ENCODE peak calls at places on chromosomes 16 and 17, in nine cellular contexts. One of them, this sample, is unnamed.

GRCh38 chr17:8887834-8888703 is 20.6 kb upstream of the PIK3R6 start:
- DNase-seq in Peyer's patch: no peak
- DNase-seq in heart right ventricle: peak; percentile 44
- DNase-seq in memory B cell: no peak
- DNase-seq in GM12892: no peak
- DNase-seq in astrocyte: peak; percentile 17
- DNase-seq in activated CD4-positive, alpha-beta T cell treated with anti-CD3 and anti-CD28 coated beads for 48 hours: no peak
- DNase-seq in HCT116: no peak
- DNase-seq in RWPE1: no peak
- DNase-seq in this sample: no peak

GRCh38 chr16:4309833-4310266 is 6.0 kb upstream of the GLIS2 start:
- DNase-seq in Peyer's patch: peak; percentile 69
- DNase-seq in heart right ventricle: no peak
- DNase-seq in memory B cell: peak; percentile 73
- DNase-seq in GM12892: peak; percentile 64
- DNase-seq in astrocyte: peak; percentile 75
- DNase-seq in activated CD4-positive, alpha-beta T cell treated with anti-CD3 and anti-CD28 coated beads for 48 hours: peak; percentile 74
- DNase-seq in HCT116: peak; percentile 61
- DNase-seq in RWPE1: no peak
- DNase-seq in this sample: peak; percentile 86

GRCh38 chr17:42676424-42677011 is at the start of gene PLEKHH3:
- DNase-seq in Peyer's patch: no peak
- DNase-seq in heart right ventricle: no peak
- DNase-seq in memory B cell: peak; percentile 46
- DNase-seq in GM12892: no peak
- DNase-seq in astrocyte: no peak
- DNase-seq in activated CD4-positive, alpha-beta T cell treated with anti-CD3 and anti-CD28 coated beads for 48 hours: no peak
- DNase-seq in HCT116: no peak
- DNase-seq in RWPE1: no peak
- DNase-seq in this sample: no peak

GRCh38 chr16:55698331-55698730 is 42.5 kb downstream of the SLC6A2 start:
- DNase-seq in Peyer's patch: no peak
- DNase-seq in heart right ventricle: no peak
- DNase-seq in memory B cell: no peak
- DNase-seq in GM12892: no peak
- DNase-seq in astrocyte: no peak
- DNase-seq in activated CD4-positive, alpha-beta T cell treated with anti-CD3 and anti-CD28 coated beads for 48 hours: no peak
- DNase-seq in HCT116: no peak
- DNase-seq in RWPE1: no peak
- DNase-seq in this sample: no peak

GRCh38 chr16:30357085-30357714 is 2.1 kb upstream of the CD2BP2 start:
- DNase-seq in Peyer's patch: no peak
- DNase-seq in heart right ventricle: no peak
- DNase-seq in memory B cell: no peak
- DNase-seq in GM12892: no peak
- DNase-seq in astrocyte: no peak
- DNase-seq in activated CD4-positive, alpha-beta T cell treated with anti-CD3 and anti-CD28 coated beads for 48 hours: no peak
- DNase-seq in HCT116: no peak
- DNase-seq in RWPE1: no peak
- DNase-seq in this sample: no peak

GRCh38 chr17:80892900-80893603 is 98.6 kb upstream of the CHMP6 start:
- DNase-seq in Peyer's patch: no peak
- DNase-seq in heart right ventricle: no peak
- DNase-seq in memory B cell: no peak
- DNase-seq in GM12892: no peak
- DNase-seq in astrocyte: peak; percentile 94
- DNase-seq in activated CD4-positive, alpha-beta T cell treated with anti-CD3 and anti-CD28 coated beads for 48 hours: peak; percentile 72
- DNase-seq in HCT116: peak; percentile 53
- DNase-seq in RWPE1: peak; percentile 85
- DNase-seq in this sample: no peak

GRCh38 chr16:10226672-10227306 is 44.6 kb upstream of the GRIN2A start:
- DNase-seq in Peyer's patch: no peak
- DNase-seq in heart right ventricle: no peak
- DNase-seq in memory B cell: no peak
- DNase-seq in GM12892: no peak
- DNase-seq in astrocyte: no peak
- DNase-seq in activated CD4-positive, alpha-beta T cell treated with anti-CD3 and anti-CD28 coated beads for 48 hours: no peak
- DNase-seq in HCT116: no peak
- DNase-seq in RWPE1: no peak
- DNase-seq in this sample: no peak

GRCh38 chr17:78122221-78122990 is 6.1 kb downstream of the TMC6 start:
- DNase-seq in Peyer's patch: no peak
- DNase-seq in heart right ventricle: no peak
- DNase-seq in memory B cell: no peak
- DNase-seq in GM12892: no peak
- DNase-seq in astrocyte: no peak
- DNase-seq in activated CD4-positive, alpha-beta T cell treated with anti-CD3 and anti-CD28 coated beads for 48 hours: no peak
- DNase-seq in HCT116: no peak
- DNase-seq in RWPE1: no peak
- DNase-seq in this sample: no peak

GRCh38 chr17:17603895-17604225 is 12.4 kb upstream of the PEMT start:
- DNase-seq in Peyer's patch: no peak
- DNase-seq in heart right ventricle: no peak
- DNase-seq in memory B cell: no peak
- DNase-seq in GM12892: no peak
- DNase-seq in astrocyte: no peak
- DNase-seq in activated CD4-positive, alpha-beta T cell treated with anti-CD3 and anti-CD28 coated beads for 48 hours: no peak
- DNase-seq in HCT116: no peak
- DNase-seq in RWPE1: no peak
- DNase-seq in this sample: no peak

GRCh38 chr16:87851601-87852000 is 17.7 kb downstream of the SLC7A5 start:
- DNase-seq in Peyer's patch: no peak
- DNase-seq in heart right ventricle: no peak
- DNase-seq in memory B cell: no peak
- DNase-seq in GM12892: no peak
- DNase-seq in astrocyte: no peak
- DNase-seq in activated CD4-positive, alpha-beta T cell treated with anti-CD3 and anti-CD28 coated beads for 48 hours: no peak
- DNase-seq in HCT116: no peak
- DNase-seq in RWPE1: no peak
- DNase-seq in this sample: no peak

GRCh38 chr17:76679242-76679641 is 31.5 kb downstream of the MXRA7 start:
- DNase-seq in Peyer's patch: no peak
- DNase-seq in heart right ventricle: no peak
- DNase-seq in memory B cell: no peak
- DNase-seq in GM12892: no peak
- DNase-seq in astrocyte: no peak
- DNase-seq in activated CD4-positive, alpha-beta T cell treated with anti-CD3 and anti-CD28 coated beads for 48 hours: no peak
- DNase-seq in HCT116: no peak
- DNase-seq in RWPE1: no peak
- DNase-seq in this sample: no peak

GRCh38 chr16:68257251-68257905 is 6.9 kb upstream of the SLC7A6 start:
- DNase-seq in Peyer's patch: peak; percentile 75
- DNase-seq in heart right ventricle: no peak
- DNase-seq in memory B cell: peak; percentile 46
- DNase-seq in GM12892: peak; percentile 83
- DNase-seq in astrocyte: no peak
- DNase-seq in activated CD4-positive, alpha-beta T cell treated with anti-CD3 and anti-CD28 coated beads for 48 hours: no peak
- DNase-seq in HCT116: no peak
- DNase-seq in RWPE1: no peak
- DNase-seq in this sample: no peak

GRCh38 chr16:86037999-86038922 is 139.3 kb downstream of the IRF8 start:
- DNase-seq in Peyer's patch: no peak
- DNase-seq in heart right ventricle: no peak
- DNase-seq in memory B cell: no peak
- DNase-seq in GM12892: no peak
- DNase-seq in astrocyte: no peak
- DNase-seq in activated CD4-positive, alpha-beta T cell treated with anti-CD3 and anti-CD28 coated beads for 48 hours: no peak
- DNase-seq in HCT116: no peak
- DNase-seq in RWPE1: no peak
- DNase-seq in this sample: peak; percentile 54

GRCh38 chr16:70402916-70403659 is 35.8 kb downstream of the ST3GAL2 start:
- DNase-seq in Peyer's patch: no peak
- DNase-seq in heart right ventricle: no peak
- DNase-seq in memory B cell: no peak
- DNase-seq in GM12892: no peak
- DNase-seq in astrocyte: no peak
- DNase-seq in activated CD4-positive, alpha-beta T cell treated with anti-CD3 and anti-CD28 coated beads for 48 hours: no peak
- DNase-seq in HCT116: no peak
- DNase-seq in RWPE1: no peak
- DNase-seq in this sample: no peak

GRCh38 chr17:58679263-58680037 is 12.4 kb downstream of the TEX14 start:
- DNase-seq in Peyer's patch: no peak
- DNase-seq in heart right ventricle: peak; percentile 18
- DNase-seq in memory B cell: no peak
- DNase-seq in GM12892: no peak
- DNase-seq in astrocyte: peak; percentile 51
- DNase-seq in activated CD4-positive, alpha-beta T cell treated with anti-CD3 and anti-CD28 coated beads for 48 hours: no peak
- DNase-seq in HCT116: peak; percentile 100
- DNase-seq in RWPE1: peak; percentile 70
- DNase-seq in this sample: no peak

GRCh38 chr17:39098474-39099090 is 52.9 kb downstream of the PLXDC1 start:
- DNase-seq in Peyer's patch: no peak
- DNase-seq in heart right ventricle: no peak
- DNase-seq in memory B cell: no peak
- DNase-seq in GM12892: no peak
- DNase-seq in astrocyte: no peak
- DNase-seq in activated CD4-positive, alpha-beta T cell treated with anti-CD3 and anti-CD28 coated beads for 48 hours: no peak
- DNase-seq in HCT116: no peak
- DNase-seq in RWPE1: no peak
- DNase-seq in this sample: no peak

GRCh38 chr16:1314399-1315068 is 5.1 kb downstream of the UBE2I start:
- DNase-seq in Peyer's patch: no peak
- DNase-seq in heart right ventricle: no peak
- DNase-seq in memory B cell: no peak
- DNase-seq in GM12892: no peak
- DNase-seq in astrocyte: no peak
- DNase-seq in activated CD4-positive, alpha-beta T cell treated with anti-CD3 and anti-CD28 coated beads for 48 hours: no peak
- DNase-seq in HCT116: no peak
- DNase-seq in RWPE1: no peak
- DNase-seq in this sample: peak; percentile 61

GRCh38 chr17:64081802-64082799 is 47.8 kb downstream of the ERN1 start:
- DNase-seq in Peyer's patch: peak; percentile 51
- DNase-seq in heart right ventricle: no peak
- DNase-seq in memory B cell: no peak
- DNase-seq in GM12892: no peak
- DNase-seq in astrocyte: peak; percentile 48
- DNase-seq in activated CD4-positive, alpha-beta T cell treated with anti-CD3 and anti-CD28 coated beads for 48 hours: peak; percentile 24
- DNase-seq in HCT116: peak; percentile 82
- DNase-seq in RWPE1: peak; percentile 74
- DNase-seq in this sample: no peak

GRCh38 chr17:78620099-78620498 is 42.9 kb upstream of the DNAH17 start:
- DNase-seq in Peyer's patch: no peak
- DNase-seq in heart right ventricle: no peak
- DNase-seq in memory B cell: no peak
- DNase-seq in GM12892: no peak
- DNase-seq in astrocyte: no peak
- DNase-seq in activated CD4-positive, alpha-beta T cell treated with anti-CD3 and anti-CD28 coated beads for 48 hours: no peak
- DNase-seq in HCT116: no peak
- DNase-seq in RWPE1: no peak
- DNase-seq in this sample: no peak

GRCh38 chr17:57284583-57284982 is 28.3 kb downstream of the MSI2 start:
- DNase-seq in Peyer's patch: no peak
- DNase-seq in heart right ventricle: no peak
- DNase-seq in memory B cell: no peak
- DNase-seq in GM12892: no peak
- DNase-seq in astrocyte: no peak
- DNase-seq in activated CD4-positive, alpha-beta T cell treated with anti-CD3 and anti-CD28 coated beads for 48 hours: no peak
- DNase-seq in HCT116: no peak
- DNase-seq in RWPE1: no peak
- DNase-seq in this sample: no peak

GRCh38 chr17:17822189-17822978 is 14.4 kb downstream of the SREBF1 start:
- DNase-seq in Peyer's patch: no peak
- DNase-seq in heart right ventricle: peak; percentile 61
- DNase-seq in memory B cell: no peak
- DNase-seq in GM12892: no peak
- DNase-seq in astrocyte: peak; percentile 87
- DNase-seq in activated CD4-positive, alpha-beta T cell treated with anti-CD3 and anti-CD28 coated beads for 48 hours: no peak
- DNase-seq in HCT116: no peak
- DNase-seq in RWPE1: no peak
- DNase-seq in this sample: no peak

GRCh38 chr17:64779344-64780095 is 117.4 kb upstream of the SMURF2 start:
- DNase-seq in Peyer's patch: no peak
- DNase-seq in heart right ventricle: no peak
- DNase-seq in memory B cell: no peak
- DNase-seq in GM12892: no peak
- DNase-seq in astrocyte: no peak
- DNase-seq in activated CD4-positive, alpha-beta T cell treated with anti-CD3 and anti-CD28 coated beads for 48 hours: no peak
- DNase-seq in HCT116: no peak
- DNase-seq in RWPE1: no peak
- DNase-seq in this sample: peak; percentile 75

GRCh38 chr16:15507299-15507958 is 73.0 kb downstream of the BMERB1 start:
- DNase-seq in Peyer's patch: no peak
- DNase-seq in heart right ventricle: no peak
- DNase-seq in memory B cell: no peak
- DNase-seq in GM12892: no peak
- DNase-seq in astrocyte: peak; percentile 70
- DNase-seq in activated CD4-positive, alpha-beta T cell treated with anti-CD3 and anti-CD28 coated beads for 48 hours: no peak
- DNase-seq in HCT116: no peak
- DNase-seq in RWPE1: no peak
- DNase-seq in this sample: no peak

GRCh38 chr16:33877-34707 is 19.3 kb downstream of the POLR3K start:
- DNase-seq in Peyer's patch: no peak
- DNase-seq in heart right ventricle: no peak
- DNase-seq in memory B cell: no peak
- DNase-seq in GM12892: no peak
- DNase-seq in astrocyte: no peak
- DNase-seq in activated CD4-positive, alpha-beta T cell treated with anti-CD3 and anti-CD28 coated beads for 48 hours: no peak
- DNase-seq in HCT116: no peak
- DNase-seq in RWPE1: no peak
- DNase-seq in this sample: no peak

GRCh38 chr17:68011199-68011665 is 15.0 kb upstream of the C17orf58 start:
- DNase-seq in Peyer's patch: peak; percentile 44
- DNase-seq in heart right ventricle: peak; percentile 46
- DNase-seq in memory B cell: peak; percentile 58
- DNase-seq in GM12892: peak; percentile 40
- DNase-seq in astrocyte: no peak
- DNase-seq in activated CD4-positive, alpha-beta T cell treated with anti-CD3 and anti-CD28 coated beads for 48 hours: peak; percentile 79
- DNase-seq in HCT116: no peak
- DNase-seq in RWPE1: peak; percentile 28
- DNase-seq in this sample: peak; percentile 83

GRCh38 chr16:1789643-1790045 is 3.9 kb downstream of the IGFALS start:
- DNase-seq in Peyer's patch: no peak
- DNase-seq in heart right ventricle: no peak
- DNase-seq in memory B cell: no peak
- DNase-seq in GM12892: no peak
- DNase-seq in astrocyte: no peak
- DNase-seq in activated CD4-positive, alpha-beta T cell treated with anti-CD3 and anti-CD28 coated beads for 48 hours: no peak
- DNase-seq in HCT116: no peak
- DNase-seq in RWPE1: no peak
- DNase-seq in this sample: peak; percentile 62

GRCh38 chr16:69187891-69188451 is 1.0 kb downstream of the SNTB2 start:
- DNase-seq in Peyer's patch: peak; percentile 43
- DNase-seq in heart right ventricle: peak; percentile 26
- DNase-seq in memory B cell: no peak
- DNase-seq in GM12892: peak; percentile 32
- DNase-seq in astrocyte: peak; percentile 40
- DNase-seq in activated CD4-positive, alpha-beta T cell treated with anti-CD3 and anti-CD28 coated beads for 48 hours: peak; percentile 51
- DNase-seq in HCT116: no peak
- DNase-seq in RWPE1: peak; percentile 45
- DNase-seq in this sample: peak; percentile 75

GRCh38 chr17:77460514-77461046 is 319.8 kb downstream of the SEC14L1 start:
- DNase-seq in Peyer's patch: peak; percentile 57
- DNase-seq in heart right ventricle: no peak
- DNase-seq in memory B cell: no peak
- DNase-seq in GM12892: no peak
- DNase-seq in astrocyte: no peak
- DNase-seq in activated CD4-positive, alpha-beta T cell treated with anti-CD3 and anti-CD28 coated beads for 48 hours: no peak
- DNase-seq in HCT116: no peak
- DNase-seq in RWPE1: no peak
- DNase-seq in this sample: no peak

GRCh38 chr17:2068589-2069051 is 13.7 kb downstream of the HIC1 start:
- DNase-seq in Peyer's patch: no peak
- DNase-seq in heart right ventricle: no peak
- DNase-seq in memory B cell: no peak
- DNase-seq in GM12892: no peak
- DNase-seq in astrocyte: peak; percentile 85
- DNase-seq in activated CD4-positive, alpha-beta T cell treated with anti-CD3 and anti-CD28 coated beads for 48 hours: peak; percentile 68
- DNase-seq in HCT116: no peak
- DNase-seq in RWPE1: no peak
- DNase-seq in this sample: no peak

GRCh38 chr16:59697746-59698145 is 963.6 kb upstream of the GOT2 start:
- DNase-seq in Peyer's patch: no peak
- DNase-seq in heart right ventricle: no peak
- DNase-seq in memory B cell: no peak
- DNase-seq in GM12892: no peak
- DNase-seq in astrocyte: peak; percentile 66
- DNase-seq in activated CD4-positive, alpha-beta T cell treated with anti-CD3 and anti-CD28 coated beads for 48 hours: no peak
- DNase-seq in HCT116: no peak
- DNase-seq in RWPE1: no peak
- DNase-seq in this sample: no peak

GRCh38 chr17:50675627-50676026 is 32.1 kb downstream of the ANKRD40 start:
- DNase-seq in Peyer's patch: no peak
- DNase-seq in heart right ventricle: no peak
- DNase-seq in memory B cell: no peak
- DNase-seq in GM12892: no peak
- DNase-seq in astrocyte: no peak
- DNase-seq in activated CD4-positive, alpha-beta T cell treated with anti-CD3 and anti-CD28 coated beads for 48 hours: no peak
- DNase-seq in HCT116: no peak
- DNase-seq in RWPE1: no peak
- DNase-seq in this sample: peak; percentile 40

This sample was measured in upper lobe of right lung.